ENCODE peak calls at places on chromosomes 2 and 18, in seven cellular contexts. X is stimulated activated CD4-positive, alpha-beta T cell treated with anti-CD3 and anti-CD28 coated beads, Interleukin-1b, Interleukin-23, amount 100 ng/mL, for 1 hour; R is posterior cingulate gyrus; L is posterior vena cava; W is GM12892; P is hippocampal formation; J is GM13977. M is an unnamed sample.

GRCh38 chr2:73257425-73258125 is 23.5 kb downstream of the CCT7 start:
- DNase-seq in X (no peak), R (no peak), L (peak; percentile 84), W (no peak), P (no peak), J (no peak), M (no peak)

GRCh38 chr2:15941483-15941853 is 1.1 kb downstream of the MYCN start:
- DNase-seq in X (no peak), R (peak; percentile 43), L (no peak), W (peak; percentile 13), P (peak; percentile 3), J (no peak), M (no peak)

GRCh38 chr18:49227456-49227855 is 233.0 kb downstream of the DYM start:
- DNase-seq in X (no peak), R (no peak), L (no peak), W (no peak), P (no peak), J (no peak), M (no peak)

GRCh38 chr2:149339324-149339723 is 8.9 kb downstream of the LYPD6 start:
- DNase-seq in X (no peak), R (no peak), L (no peak), W (no peak), P (no peak), J (no peak), M (no peak)

GRCh38 chr2:36059684-36060083 is 295.9 kb upstream of the CRIM1 start:
- DNase-seq in X (no peak), R (no peak), L (no peak), W (peak; percentile 1), P (no peak), J (peak; percentile 4), M (no peak)

GRCh38 chr18:74836296-74837139 is 238.8 kb downstream of the ZNF407 start:
- DNase-seq in X (no peak), R (no peak), L (no peak), W (no peak), P (no peak), J (no peak), M (peak; percentile 52)

GRCh38 chr2:111958901-111959300 is 60.5 kb downstream of the MERTK start:
- DNase-seq in X (no peak), R (no peak), L (no peak), W (no peak), P (no peak), J (no peak), M (no peak)

GRCh38 chr2:61993422-61994024 is 88.0 kb downstream of the COMMD1 start:
- DNase-seq in X (no peak), R (no peak), L (no peak), W (no peak), P (peak; percentile 55), J (peak; percentile 49), M (peak; percentile 43)

GRCh38 chr18:8177330-8178016 is 431.8 kb upstream of the RAB12 start:
- DNase-seq in X (no peak), R (no peak), L (no peak), W (no peak), P (no peak), J (no peak), M (no peak)

GRCh38 chr2:39870871-39871270 is 91.8 kb upstream of the THUMPD2 start:
- DNase-seq in X (no peak), R (no peak), L (no peak), W (no peak), P (no peak), J (no peak), M (no peak)

GRCh38 chr18:52339891-52340371 is at the start of gene DCC:
- DNase-seq in X (no peak), R (peak; percentile 73), L (no peak), W (no peak), P (peak; percentile 69), J (peak; percentile 38), M (no peak)

GRCh38 chr2:190930411-190930810 is 49.8 kb downstream of the GLS start:
- DNase-seq in X (no peak), R (no peak), L (no peak), W (no peak), P (no peak), J (no peak), M (no peak)

GRCh38 chr18:46672062-46672970 is 15.3 kb upstream of the LOXHD1 start:
- DNase-seq in X (no peak), R (no peak), L (no peak), W (no peak), P (no peak), J (no peak), M (no peak)

GRCh38 chr2:234674781-234675201 is 177.9 kb upstream of the ARL4C start:
- DNase-seq in X (no peak), R (no peak), L (no peak), W (no peak), P (no peak), J (no peak), M (peak; percentile 82)

GRCh38 chr2:119794237-119794636 is 34.5 kb downstream of the PTPN4 start:
- DNase-seq in X (no peak), R (peak; percentile 5), L (no peak), W (no peak), P (no peak), J (no peak), M (no peak)

GRCh38 chr2:186664644-186665043 is 29.2 kb upstream of the FAM171B start:
- DNase-seq in X (no peak), R (no peak), L (no peak), W (no peak), P (no peak), J (no peak), M (no peak)

GRCh38 chr2:197500503-197501179 is 462 bp downstream of the HSPE1 start:
- DNase-seq in X (no peak), R (no peak), L (no peak), W (no peak), P (no peak), J (peak; percentile 23), M (no peak)

GRCh38 chr2:7738596-7738995 is 821.4 kb downstream of the RNF144A start:
- DNase-seq in X (no peak), R (no peak), L (no peak), W (no peak), P (no peak), J (no peak), M (no peak)

GRCh38 chr2:195488567-195488966 is 168.5 kb upstream of the SLC39A10 start:
- DNase-seq in X (no peak), R (no peak), L (no peak), W (no peak), P (no peak), J (no peak), M (no peak)

GRCh38 chr2:27231921-27232320 is 14.8 kb downstream of the CAD start:
- DNase-seq in X (no peak), R (no peak), L (peak; percentile 55), W (no peak), P (no peak), J (no peak), M (no peak)

GRCh38 chr2:127566576-127566975 is 31.1 kb downstream of the MYO7B start:
- DNase-seq in X (no peak), R (no peak), L (peak; percentile 69), W (no peak), P (no peak), J (no peak), M (no peak)

GRCh38 chr2:26922638-26923466 is 47.6 kb upstream of the MAPRE3 start:
- DNase-seq in X (peak; percentile 4), R (peak; percentile 87), L (no peak), W (peak; percentile 38), P (peak; percentile 88), J (peak; percentile 68), M (peak; percentile 21)

GRCh38 chr18:45590060-45590537 is 25.2 kb upstream of the SLC14A2 start:
- DNase-seq in X (no peak), R (no peak), L (no peak), W (no peak), P (no peak), J (no peak), M (no peak)

GRCh38 chr18:23528580-23529472 is 25.5 kb downstream of the RMC1 start:
- DNase-seq in X (no peak), R (no peak), L (peak; percentile 92), W (no peak), P (no peak), J (no peak), M (peak; percentile 58)

GRCh38 chr2:105936954-105937353 is 192.2 kb downstream of the NCK2 start:
- DNase-seq in X (no peak), R (no peak), L (no peak), W (no peak), P (no peak), J (no peak), M (no peak)

GRCh38 chr18:63949068-63949737 is at the start of gene HMSD:
- DNase-seq in X (peak; percentile 36), R (peak; percentile 33), L (peak; percentile 82), W (peak; percentile 58), P (no peak), J (peak; percentile 78), M (peak; percentile 68)

GRCh38 chr2:85704038-85704437 is 9.9 kb downstream of the GNLY start:
- DNase-seq in X (no peak), R (no peak), L (no peak), W (no peak), P (no peak), J (no peak), M (no peak)

GRCh38 chr2:219484343-219485200 is 14.1 kb upstream of the GMPPA start:
- DNase-seq in X (no peak), R (no peak), L (no peak), W (no peak), P (no peak), J (no peak), M (no peak)

GRCh38 chr2:19299522-19299921 is 58.9 kb downstream of the OSR1 start:
- DNase-seq in X (no peak), R (no peak), L (no peak), W (no peak), P (no peak), J (no peak), M (no peak)

GRCh38 chr2:15810451-15811150 is 129.7 kb upstream of the MYCN start:
- DNase-seq in X (no peak), R (no peak), L (no peak), W (no peak), P (no peak), J (no peak), M (no peak)

GRCh38 chr18:27715751-27716150 is 461.2 kb downstream of the CDH2 start:
- DNase-seq in X (no peak), R (no peak), L (no peak), W (no peak), P (no peak), J (no peak), M (peak; percentile 69)

GRCh38 chr2:26610504-26611335 is 30.4 kb downstream of the CIB4 start:
- DNase-seq in X (no peak), R (no peak), L (peak; percentile 49), W (no peak), P (no peak), J (no peak), M (no peak)

GRCh38 chr2:240347373-240347940 is 88.0 kb upstream of the GPC1 start:
- DNase-seq in X (no peak), R (no peak), L (peak; percentile 70), W (no peak), P (no peak), J (no peak), M (no peak)

GRCh38 chr18:64966667-64967066 is 784.1 kb upstream of the CDH7 start:
- DNase-seq in X (no peak), R (no peak), L (no peak), W (no peak), P (no peak), J (no peak), M (no peak)